ENCODE peak calls at places on chromosomes 7 and 10, in four cellular contexts. One of them, this sample, is unnamed.

GRCh38 chr7:12067156-12067831 is 143.8 kb upstream of the TMEM106B start:
- DNase-seq in AG09309: peak; percentile 0
- DNase-seq in B cell: peak; percentile 33
- DNase-seq in astrocyte of the spinal cord: peak; percentile 57
- DNase-seq in this sample: no peak

GRCh38 chr7:87574630-87575029 is 26.1 kb downstream of the ABCB1 start:
- DNase-seq in AG09309: no peak
- DNase-seq in B cell: no peak
- DNase-seq in astrocyte of the spinal cord: peak; percentile 60
- DNase-seq in this sample: no peak

GRCh38 chr10:7304110-7304509 is 106.7 kb downstream of the SFMBT2 start:
- DNase-seq in AG09309: no peak
- DNase-seq in B cell: no peak
- DNase-seq in astrocyte of the spinal cord: no peak
- DNase-seq in this sample: no peak

GRCh38 chr7:7639847-7640220 is 718 bp upstream of the UMAD1 start:
- DNase-seq in AG09309: no peak
- DNase-seq in B cell: peak; percentile 15
- DNase-seq in astrocyte of the spinal cord: no peak
- DNase-seq in this sample: no peak

GRCh38 chr10:24561453-24561852 is 162.2 kb downstream of the ARHGAP21 start:
- DNase-seq in AG09309: peak; percentile 10
- DNase-seq in B cell: no peak
- DNase-seq in astrocyte of the spinal cord: peak; percentile 27
- DNase-seq in this sample: no peak

GRCh38 chr7:152512711-152513110 is 76.9 kb upstream of the KMT2C start:
- DNase-seq in AG09309: no peak
- DNase-seq in B cell: no peak
- DNase-seq in astrocyte of the spinal cord: no peak
- DNase-seq in this sample: no peak

GRCh38 chr7:104552102-104552501 is 223.7 kb downstream of the LHFPL3 start:
- DNase-seq in AG09309: no peak
- DNase-seq in B cell: no peak
- DNase-seq in astrocyte of the spinal cord: peak; percentile 18
- DNase-seq in this sample: no peak

GRCh38 chr7:113015038-113015645 is 71.5 kb downstream of the GPR85 start:
- DNase-seq in AG09309: no peak
- DNase-seq in B cell: no peak
- DNase-seq in astrocyte of the spinal cord: peak; percentile 46
- DNase-seq in this sample: no peak

GRCh38 chr7:1736826-1737225 is 66.7 kb downstream of the ELFN1 start:
- DNase-seq in AG09309: no peak
- DNase-seq in B cell: no peak
- DNase-seq in astrocyte of the spinal cord: no peak
- DNase-seq in this sample: no peak

GRCh38 chr7:128351296-128352123 is 7.8 kb upstream of the RBM28 start:
- DNase-seq in AG09309: no peak
- DNase-seq in B cell: peak; percentile 62
- DNase-seq in astrocyte of the spinal cord: no peak
- DNase-seq in this sample: peak; percentile 79

GRCh38 chr10:123678376-123678775 is 12.2 kb downstream of the GPR26 start:
- DNase-seq in AG09309: no peak
- DNase-seq in B cell: no peak
- DNase-seq in astrocyte of the spinal cord: no peak
- DNase-seq in this sample: no peak

DNA sequence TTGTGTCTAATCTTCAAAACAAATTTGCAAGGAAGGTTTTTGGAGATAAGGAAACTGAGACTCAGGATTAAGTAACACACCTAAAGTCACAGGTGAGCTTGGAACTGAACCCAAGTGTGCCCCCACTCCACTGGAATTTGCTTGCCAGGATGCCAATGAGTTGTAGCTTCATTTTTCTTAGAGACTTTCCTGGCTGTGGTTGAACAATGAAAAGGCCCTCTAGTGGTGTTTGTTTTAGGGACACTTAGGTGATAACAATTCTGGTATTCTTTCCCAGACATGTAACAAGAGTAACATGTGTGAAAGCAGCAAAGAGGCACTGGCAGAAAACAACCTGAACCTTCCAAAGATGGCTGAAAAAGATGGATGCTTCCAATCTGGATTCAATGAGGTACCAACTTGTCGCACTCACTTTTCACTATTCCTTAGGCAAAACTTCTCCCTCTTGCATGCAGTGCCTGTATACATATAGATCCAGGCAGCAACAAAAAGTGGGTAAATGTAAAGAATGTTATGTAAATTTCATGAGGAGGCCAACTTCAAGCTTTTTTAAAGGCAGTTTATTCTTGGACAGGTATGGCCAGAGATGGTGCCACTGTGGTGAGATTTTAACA is 1.5 kb downstream of the IL6 start:
- DNase-seq in AG09309: no peak
- DNase-seq in B cell: no peak
- DNase-seq in astrocyte of the spinal cord: peak; percentile 70
- DNase-seq in this sample: no peak
- TF ChIP-seq CTCF in AG09309: peak; percentile 51
- TF ChIP-seq CTCF in B cell: peak; percentile 59
- TF ChIP-seq CTCF in astrocyte of the spinal cord: peak; percentile 60
- TF ChIP-seq CTCF in this sample: peak; percentile 57

GRCh38 chr10:93126484-93127052 is 52.9 kb downstream of the CYP26A1 start:
- DNase-seq in AG09309: no peak
- DNase-seq in B cell: no peak
- DNase-seq in astrocyte of the spinal cord: no peak
- DNase-seq in this sample: no peak
- TF ChIP-seq CTCF in AG09309: peak; percentile 36
- TF ChIP-seq CTCF in B cell: peak; percentile 36
- TF ChIP-seq CTCF in astrocyte of the spinal cord: peak; percentile 24
- TF ChIP-seq CTCF in this sample: peak; percentile 42

GRCh38 chr10:30691601-30692015 is 62.1 kb upstream of the LYZL2 start:
- DNase-seq in AG09309: peak; percentile 86
- DNase-seq in B cell: no peak
- DNase-seq in astrocyte of the spinal cord: peak; percentile 32
- DNase-seq in this sample: no peak

GRCh38 chr10:30686706-30687105 is 57.2 kb upstream of the LYZL2 start:
- DNase-seq in AG09309: no peak
- DNase-seq in B cell: no peak
- DNase-seq in astrocyte of the spinal cord: no peak
- DNase-seq in this sample: no peak

GRCh38 chr10:30688456-30688855 is 58.9 kb upstream of the LYZL2 start:
- DNase-seq in AG09309: no peak
- DNase-seq in B cell: no peak
- DNase-seq in astrocyte of the spinal cord: no peak
- DNase-seq in this sample: no peak

GRCh38 chr10:30683496-30683895 is 53.9 kb upstream of the LYZL2 start:
- DNase-seq in AG09309: no peak
- DNase-seq in B cell: no peak
- DNase-seq in astrocyte of the spinal cord: no peak
- DNase-seq in this sample: peak; percentile 15

DNA sequence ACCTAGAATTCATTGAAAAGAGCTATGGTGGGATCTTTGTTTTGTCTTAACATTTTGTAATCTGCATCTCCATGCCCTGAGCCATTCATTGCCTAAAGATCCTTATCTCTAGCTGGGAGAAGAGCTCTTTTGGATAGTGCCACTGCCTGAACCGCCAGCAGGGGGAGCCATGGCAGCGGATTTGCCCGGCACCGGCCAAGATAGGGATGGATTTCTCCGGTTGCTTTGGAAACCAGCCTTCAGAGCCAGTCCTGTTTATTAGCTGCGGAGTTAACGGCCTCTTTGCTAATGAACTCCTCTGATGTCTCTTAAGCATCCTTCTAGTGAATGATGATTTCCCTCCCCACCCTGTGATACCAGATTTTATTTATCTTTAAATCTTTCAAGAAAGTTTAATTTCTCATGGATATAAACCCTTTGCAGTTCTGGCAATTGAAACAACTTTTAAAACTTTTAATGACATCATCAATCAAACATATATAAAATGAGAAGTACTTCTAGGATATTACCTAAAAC is 58.2 kb upstream of the LYZL2 start:
- DNase-seq in AG09309: no peak
- DNase-seq in B cell: peak; percentile 55
- DNase-seq in astrocyte of the spinal cord: peak; percentile 77
- DNase-seq in this sample: peak; percentile 92
- TF ChIP-seq CTCF in AG09309: peak; percentile 94
- TF ChIP-seq CTCF in B cell: peak; percentile 98
- TF ChIP-seq CTCF in astrocyte of the spinal cord: peak; percentile 98
- TF ChIP-seq CTCF in this sample: peak; percentile 94

GRCh38 chr10:99659031-99659867 is at the start of gene ENTPD7:
- DNase-seq in AG09309: peak; percentile 85
- DNase-seq in B cell: peak; percentile 95
- DNase-seq in astrocyte of the spinal cord: peak; percentile 96
- DNase-seq in this sample: peak; percentile 98
- TF ChIP-seq CTCF in AG09309: no peak
- TF ChIP-seq CTCF in B cell: peak; percentile 19
- TF ChIP-seq CTCF in astrocyte of the spinal cord: no peak
- TF ChIP-seq CTCF in this sample: peak; percentile 29

DNA sequence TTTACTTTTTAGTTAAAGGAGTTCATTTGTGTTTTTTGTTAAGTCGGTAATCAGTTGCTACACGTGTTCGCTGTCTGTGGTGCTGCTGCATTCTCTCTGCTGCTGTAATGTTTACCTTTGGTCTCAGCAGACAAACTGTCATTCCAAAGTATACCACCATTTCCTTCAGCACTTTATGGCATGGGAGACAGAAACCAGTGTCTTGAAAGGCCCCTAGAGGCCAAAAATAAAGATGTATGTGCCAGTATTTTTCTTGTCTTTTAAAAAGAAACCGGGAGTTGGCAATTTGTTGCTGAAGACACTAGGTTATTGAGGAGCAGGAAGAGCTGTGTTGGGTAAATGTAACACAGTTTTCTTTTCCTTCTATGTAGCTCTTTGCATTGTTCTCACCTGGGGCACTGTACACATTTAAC is 24.1 kb downstream of the ZNF92 start:
- DNase-seq in AG09309: no peak
- DNase-seq in B cell: no peak
- DNase-seq in astrocyte of the spinal cord: peak; percentile 66
- DNase-seq in this sample: no peak
- TF ChIP-seq CTCF in AG09309: no peak
- TF ChIP-seq CTCF in B cell: no peak
- TF ChIP-seq CTCF in astrocyte of the spinal cord: peak; percentile 22
- TF ChIP-seq CTCF in this sample: no peak

GRCh38 chr7:100119701-100120517 is 475 bp downstream of the CNPY4 start:
- DNase-seq in AG09309: no peak
- DNase-seq in B cell: peak; percentile 56
- DNase-seq in astrocyte of the spinal cord: peak; percentile 67
- DNase-seq in this sample: no peak

GRCh38 chr7:100120518-100121085 is 1.2 kb downstream of the CNPY4 start:
- DNase-seq in AG09309: no peak
- DNase-seq in B cell: no peak
- DNase-seq in astrocyte of the spinal cord: no peak
- DNase-seq in this sample: no peak

GRCh38 chr7:100118388-100119074 is 627 bp downstream of the TAF6 start:
- DNase-seq in AG09309: no peak
- DNase-seq in B cell: no peak
- DNase-seq in astrocyte of the spinal cord: no peak
- DNase-seq in this sample: no peak

GRCh38 chr7:100122067-100122466 is 2.6 kb downstream of the CNPY4 start:
- DNase-seq in AG09309: no peak
- DNase-seq in B cell: no peak
- DNase-seq in astrocyte of the spinal cord: no peak
- DNase-seq in this sample: no peak

GRCh38 chr7:100119075-100119700 is at the start of the genes CNPY4 and TAF6:
- DNase-seq in AG09309: peak; percentile 87
- DNase-seq in B cell: peak; percentile 98
- DNase-seq in astrocyte of the spinal cord: peak; percentile 97
- DNase-seq in this sample: peak; percentile 97
- TF ChIP-seq CTCF in AG09309: no peak
- TF ChIP-seq CTCF in B cell: peak; percentile 14
- TF ChIP-seq CTCF in astrocyte of the spinal cord: no peak
- TF ChIP-seq CTCF in this sample: peak; percentile 6

GRCh38 chr7:92246363-92247101 is 758 bp downstream of the ANKIB1 start:
- DNase-seq in AG09309: no peak
- DNase-seq in B cell: peak; percentile 17
- DNase-seq in astrocyte of the spinal cord: peak; percentile 26
- DNase-seq in this sample: no peak

GRCh38 chr7:92242972-92243371 is 2.7 kb downstream of the KRIT1 start:
- DNase-seq in AG09309: no peak
- DNase-seq in B cell: no peak
- DNase-seq in astrocyte of the spinal cord: no peak
- DNase-seq in this sample: no peak

GRCh38 chr7:92244803-92245486 is 769 bp downstream of the KRIT1 start:
- DNase-seq in AG09309: no peak
- DNase-seq in B cell: peak; percentile 14
- DNase-seq in astrocyte of the spinal cord: peak; percentile 8
- DNase-seq in this sample: no peak

GRCh38 chr7:92250603-92251002 is 4.8 kb downstream of the ANKIB1 start:
- DNase-seq in AG09309: no peak
- DNase-seq in B cell: no peak
- DNase-seq in astrocyte of the spinal cord: no peak
- DNase-seq in this sample: no peak

DNA sequence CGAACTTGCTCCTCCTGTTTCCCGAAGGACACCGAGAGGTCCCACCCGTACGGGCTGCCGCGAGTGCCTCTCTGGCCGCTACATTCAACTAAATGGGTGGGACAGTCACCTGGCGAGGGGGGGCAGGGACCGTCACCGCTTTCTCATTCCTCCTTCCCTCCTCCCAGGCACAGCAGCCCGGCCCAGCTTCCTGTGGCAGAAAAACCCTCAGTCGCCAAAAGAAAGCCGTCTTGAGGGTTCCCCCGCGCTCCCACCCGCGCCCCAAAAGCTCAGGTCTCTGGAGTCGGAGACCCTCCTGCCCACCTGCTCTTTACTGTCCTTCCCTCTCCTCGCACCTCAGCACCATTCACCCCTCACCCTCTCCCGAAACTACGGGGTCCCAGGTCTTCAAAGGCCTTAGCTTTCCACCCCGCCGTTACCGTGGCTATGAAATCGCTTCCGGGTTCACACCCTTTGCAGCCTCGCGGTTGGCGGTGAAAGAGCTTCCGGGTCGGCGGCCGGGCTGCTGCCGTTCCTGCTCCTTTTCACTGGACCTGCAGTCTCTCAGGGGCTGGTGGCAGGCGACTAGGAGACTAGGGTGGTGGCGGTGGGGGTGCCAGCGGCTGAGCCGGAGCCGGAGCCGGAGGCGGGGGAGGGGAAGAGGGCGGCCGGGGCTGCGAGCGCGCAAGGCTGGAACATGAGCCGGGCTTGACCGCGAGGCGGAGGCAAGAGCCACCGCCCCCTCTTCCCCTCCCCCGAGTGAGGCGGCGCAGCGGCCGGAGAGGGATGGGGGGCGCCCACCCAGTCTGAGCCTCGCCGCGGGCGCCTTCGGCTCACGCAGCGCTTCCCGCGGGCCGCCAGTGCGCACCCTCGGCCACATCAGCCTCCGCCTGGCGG is at the start of the genes ANKIB1 and KRIT1:
- DNase-seq in AG09309: peak; percentile 16
- DNase-seq in B cell: peak; percentile 86
- DNase-seq in astrocyte of the spinal cord: peak; percentile 82
- DNase-seq in this sample: peak; percentile 92
- TF ChIP-seq CTCF in AG09309: peak; percentile 16
- TF ChIP-seq CTCF in B cell: peak; percentile 20
- TF ChIP-seq CTCF in astrocyte of the spinal cord: peak; percentile 22
- TF ChIP-seq CTCF in this sample: no peak

GRCh38 chr10:70619271-70620019 is 16.9 kb upstream of the PRF1 start:
- DNase-seq in AG09309: no peak
- DNase-seq in B cell: no peak
- DNase-seq in astrocyte of the spinal cord: peak; percentile 36
- DNase-seq in this sample: no peak
- TF ChIP-seq CTCF in AG09309: peak; percentile 45
- TF ChIP-seq CTCF in B cell: no peak
- TF ChIP-seq CTCF in astrocyte of the spinal cord: peak; percentile 16
- TF ChIP-seq CTCF in this sample: peak; percentile 43

This sample was measured in osteocyte.